ENCODE peak calls at places on chromosomes 5 and 9, in eight cellular contexts. One of them, this sample, is unnamed.

GRCh38 chr9:36488322-36488838 is 84.3 kb upstream of the MELK start:
- DNase-seq in stomach: no peak
- DNase-seq in endothelial cell of umbilical vein: no peak
- DNase-seq in A673: no peak
- DNase-seq in spleen: peak; percentile 76
- DNase-seq in sigmoid colon: no peak
- DNase-seq in suprapubic skin: peak; percentile 69
- DNase-seq in adrenal gland: no peak
- DNase-seq in this sample: no peak

GRCh38 chr5:139789116-139789844 is 6.3 kb upstream of the PSD2 start:
- DNase-seq in stomach: no peak
- DNase-seq in sigmoid colon: no peak
- DNase-seq in spleen: no peak
- DNase-seq in A673: no peak
- DNase-seq in endothelial cell of umbilical vein: no peak
- DNase-seq in adrenal gland: no peak
- DNase-seq in suprapubic skin: no peak
- DNase-seq in this sample: no peak

GRCh38 chr5:147822686-147823491 is 8.6 kb downstream of the SPINK1 start:
- DNase-seq in A673: peak; percentile 95
- DNase-seq in suprapubic skin: no peak
- DNase-seq in sigmoid colon: peak; percentile 73
- DNase-seq in stomach: peak; percentile 53
- DNase-seq in spleen: no peak
- DNase-seq in endothelial cell of umbilical vein: peak; percentile 70
- DNase-seq in adrenal gland: peak; percentile 59
- DNase-seq in this sample: peak; percentile 90

GRCh38 chr9:33446507-33447403 is 638 bp downstream of the AQP3 start:
- DNase-seq in adrenal gland: peak; percentile 43
- DNase-seq in suprapubic skin: no peak
- DNase-seq in stomach: peak; percentile 52
- DNase-seq in endothelial cell of umbilical vein: peak; percentile 41
- DNase-seq in A673: peak; percentile 52
- DNase-seq in spleen: no peak
- DNase-seq in sigmoid colon: no peak
- DNase-seq in this sample: peak; percentile 68

GRCh38 chr9:108270041-108270440 is 585.7 kb downstream of the ACTL7B start:
- DNase-seq in A673: no peak
- DNase-seq in spleen: no peak
- DNase-seq in stomach: no peak
- DNase-seq in sigmoid colon: no peak
- DNase-seq in suprapubic skin: no peak
- DNase-seq in adrenal gland: no peak
- DNase-seq in endothelial cell of umbilical vein: peak; percentile 43
- DNase-seq in this sample: peak; percentile 27

GRCh38 chr5:66717455-66718373 is 121.5 kb downstream of the MAST4 start:
- DNase-seq in stomach: no peak
- DNase-seq in sigmoid colon: no peak
- DNase-seq in suprapubic skin: no peak
- DNase-seq in adrenal gland: no peak
- DNase-seq in spleen: no peak
- DNase-seq in A673: no peak
- DNase-seq in endothelial cell of umbilical vein: no peak
- DNase-seq in this sample: no peak

GRCh38 chr5:169856571-169856970 is 123.7 kb downstream of the INSYN2B start:
- DNase-seq in A673: peak; percentile 9
- DNase-seq in suprapubic skin: no peak
- DNase-seq in stomach: no peak
- DNase-seq in spleen: no peak
- DNase-seq in adrenal gland: no peak
- DNase-seq in endothelial cell of umbilical vein: peak; percentile 30
- DNase-seq in sigmoid colon: no peak
- DNase-seq in this sample: peak; percentile 81

GRCh38 chr9:4417578-4418325 is 72.5 kb upstream of the SLC1A1 start:
- DNase-seq in sigmoid colon: no peak
- DNase-seq in adrenal gland: no peak
- DNase-seq in endothelial cell of umbilical vein: peak; percentile 29
- DNase-seq in stomach: no peak
- DNase-seq in A673: no peak
- DNase-seq in suprapubic skin: no peak
- DNase-seq in spleen: no peak
- DNase-seq in this sample: no peak

GRCh38 chr9:33466565-33467495 is 6.9 kb downstream of the NOL6 start:
- DNase-seq in suprapubic skin: peak; percentile 76
- DNase-seq in A673: peak; percentile 32
- DNase-seq in spleen: peak; percentile 92
- DNase-seq in endothelial cell of umbilical vein: peak; percentile 38
- DNase-seq in adrenal gland: peak; percentile 68
- DNase-seq in sigmoid colon: peak; percentile 76
- DNase-seq in stomach: peak; percentile 83
- DNase-seq in this sample: peak; percentile 59

DNA sequence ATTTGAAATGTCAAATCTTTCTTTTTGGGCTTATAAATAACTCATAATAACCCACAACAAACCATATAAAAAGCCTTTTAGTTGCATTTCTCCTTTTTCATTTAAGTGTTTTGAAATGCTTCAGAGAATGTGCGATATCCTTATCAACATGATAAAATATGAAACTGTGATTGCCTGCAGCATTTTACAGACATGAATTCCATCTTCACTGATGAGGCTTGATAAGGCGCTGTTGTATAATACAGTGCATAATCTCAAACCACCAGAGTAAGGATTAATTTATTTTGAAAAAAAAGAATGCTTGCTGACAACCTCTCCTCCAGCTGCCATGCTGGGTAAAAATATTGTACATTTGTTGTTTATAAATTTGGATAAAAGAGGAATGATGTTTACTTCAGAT is 216.8 kb downstream of the PBX3 start:
- DNase-seq in endothelial cell of umbilical vein: no peak
- DNase-seq in A673: no peak
- DNase-seq in sigmoid colon: no peak
- DNase-seq in spleen: no peak
- DNase-seq in stomach: no peak
- DNase-seq in adrenal gland: no peak
- DNase-seq in suprapubic skin: no peak
- DNase-seq in this sample: no peak
- H3K27ac ChIP-seq in endothelial cell of umbilical vein: no peak overlapping the region
- H3K27ac ChIP-seq in A673: no peak overlapping the region
- H3K27ac ChIP-seq in sigmoid colon: no peak overlapping the region
- H3K27ac ChIP-seq in spleen: no peak overlapping the region
- H3K27ac ChIP-seq in stomach: no peak overlapping the region
- H3K27ac ChIP-seq in adrenal gland: no peak overlapping the region
- H3K27ac ChIP-seq in suprapubic skin: no peak overlapping the region
- H3K27ac ChIP-seq in this sample: no peak overlapping the region

GRCh38 chr5:50550274-50550673 is 109.2 kb upstream of the EMB start:
- DNase-seq in sigmoid colon: no peak
- DNase-seq in suprapubic skin: no peak
- DNase-seq in A673: no peak
- DNase-seq in stomach: no peak
- DNase-seq in endothelial cell of umbilical vein: no peak
- DNase-seq in spleen: no peak
- DNase-seq in adrenal gland: no peak
- DNase-seq in this sample: no peak

DNA sequence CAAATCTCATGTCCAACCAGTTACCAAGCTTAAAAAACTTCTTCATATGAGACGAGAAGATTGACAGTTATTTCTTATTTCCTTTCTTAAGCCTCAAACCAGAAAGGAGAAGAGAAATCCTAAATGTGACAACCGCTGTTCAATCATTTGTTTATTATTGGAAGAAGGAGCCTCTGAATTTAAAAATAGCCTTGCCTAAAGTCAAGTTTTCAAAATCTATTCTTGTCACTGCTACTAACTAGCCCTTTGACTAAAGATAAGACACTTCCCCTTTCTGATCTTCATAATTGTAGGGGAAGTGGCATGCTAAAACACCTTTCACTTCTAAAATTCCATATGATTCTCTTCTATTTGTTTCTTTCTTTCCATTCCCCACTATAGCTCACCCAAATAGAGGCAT is 106.2 kb upstream of the EMB start:
- DNase-seq in suprapubic skin: no peak
- DNase-seq in adrenal gland: no peak
- DNase-seq in spleen: no peak
- DNase-seq in endothelial cell of umbilical vein: no peak
- DNase-seq in A673: no peak
- DNase-seq in sigmoid colon: no peak
- DNase-seq in stomach: no peak
- DNase-seq in this sample: no peak
- H3K4me3 ChIP-seq in suprapubic skin: no peak overlapping the region
- H3K4me3 ChIP-seq in adrenal gland: no peak overlapping the region
- H3K4me3 ChIP-seq in spleen: no peak overlapping the region
- H3K4me3 ChIP-seq in endothelial cell of umbilical vein: no peak overlapping the region
- H3K4me3 ChIP-seq in A673: no peak overlapping the region
- H3K4me3 ChIP-seq in sigmoid colon: no peak overlapping the region
- H3K4me3 ChIP-seq in stomach: no peak overlapping the region
- H3K4me3 ChIP-seq in this sample: no peak overlapping the region

GRCh38 chr9:69157751-69158466 is 16.2 kb upstream of the TJP2 start:
- DNase-seq in stomach: no peak
- DNase-seq in A673: no peak
- DNase-seq in suprapubic skin: no peak
- DNase-seq in adrenal gland: peak; percentile 52
- DNase-seq in endothelial cell of umbilical vein: no peak
- DNase-seq in spleen: no peak
- DNase-seq in sigmoid colon: no peak
- DNase-seq in this sample: no peak
- H3K4me1 ChIP-seq in stomach: peaks cover 3% of the 10 kb centered on the region
- H3K4me1 ChIP-seq in A673: no peaks in the 10 kb centered on the region
- H3K4me1 ChIP-seq in suprapubic skin: peaks cover 5% of the 10 kb centered on the region
- H3K4me1 ChIP-seq in adrenal gland: no peaks in the 10 kb centered on the region
- H3K4me1 ChIP-seq in endothelial cell of umbilical vein: no peaks in the 10 kb centered on the region
- H3K4me1 ChIP-seq in spleen: no peaks in the 10 kb centered on the region
- H3K4me1 ChIP-seq in sigmoid colon: no peaks in the 10 kb centered on the region
- H3K4me1 ChIP-seq in this sample: peaks cover 16% of the 10 kb centered on the region

GRCh38 chr5:71788794-71789193 is 69.7 kb downstream of the CARTPT start:
- DNase-seq in suprapubic skin: no peak
- DNase-seq in endothelial cell of umbilical vein: no peak
- DNase-seq in adrenal gland: no peak
- DNase-seq in stomach: no peak
- DNase-seq in sigmoid colon: no peak
- DNase-seq in A673: no peak
- DNase-seq in spleen: no peak
- DNase-seq in this sample: no peak

GRCh38 chr5:71786337-71787060 is 67.4 kb downstream of the CARTPT start:
- DNase-seq in suprapubic skin: no peak
- DNase-seq in stomach: no peak
- DNase-seq in A673: no peak
- DNase-seq in spleen: no peak
- DNase-seq in adrenal gland: no peak
- DNase-seq in endothelial cell of umbilical vein: no peak
- DNase-seq in sigmoid colon: no peak
- DNase-seq in this sample: no peak

GRCh38 chr5:71790433-71790832 is 71.4 kb downstream of the CARTPT start:
- DNase-seq in sigmoid colon: no peak
- DNase-seq in adrenal gland: no peak
- DNase-seq in spleen: peak; percentile 70
- DNase-seq in stomach: no peak
- DNase-seq in endothelial cell of umbilical vein: no peak
- DNase-seq in suprapubic skin: no peak
- DNase-seq in A673: no peak
- DNase-seq in this sample: no peak

GRCh38 chr5:71794061-71794695 is 75.1 kb downstream of the CARTPT start:
- DNase-seq in endothelial cell of umbilical vein: no peak
- DNase-seq in stomach: no peak
- DNase-seq in adrenal gland: no peak
- DNase-seq in sigmoid colon: no peak
- DNase-seq in A673: no peak
- DNase-seq in spleen: no peak
- DNase-seq in suprapubic skin: no peak
- DNase-seq in this sample: no peak

DNA sequence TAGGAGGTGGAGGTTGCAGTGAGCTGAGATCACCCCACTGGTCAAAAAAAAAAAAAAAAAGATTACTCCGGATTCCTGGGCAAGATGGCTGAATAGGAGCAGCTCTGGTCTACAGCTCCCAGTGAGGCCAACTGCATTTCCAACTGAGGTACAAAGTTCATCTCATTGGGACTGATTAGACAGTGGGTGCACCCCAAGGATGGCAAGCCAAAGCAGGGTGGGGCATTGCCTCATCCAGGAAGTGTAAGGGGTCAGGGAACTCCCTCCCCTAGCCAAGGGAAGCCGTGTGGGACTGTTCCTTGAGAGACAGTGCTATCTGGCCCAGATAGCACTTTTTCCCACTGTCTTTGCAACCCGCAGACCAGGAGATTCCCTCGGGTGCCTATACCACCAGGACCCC is 70.7 kb downstream of the CARTPT start:
- DNase-seq in suprapubic skin: no peak
- DNase-seq in sigmoid colon: no peak
- DNase-seq in spleen: no peak
- DNase-seq in A673: no peak
- DNase-seq in stomach: no peak
- DNase-seq in endothelial cell of umbilical vein: no peak
- DNase-seq in adrenal gland: no peak
- DNase-seq in this sample: no peak
- H3K27ac ChIP-seq in suprapubic skin: no peak overlapping the region
- H3K27ac ChIP-seq in sigmoid colon: no peak overlapping the region
- H3K27ac ChIP-seq in spleen: no peak overlapping the region
- H3K27ac ChIP-seq in A673: no peak overlapping the region
- H3K27ac ChIP-seq in stomach: no peak overlapping the region
- H3K27ac ChIP-seq in endothelial cell of umbilical vein: no peak overlapping the region
- H3K27ac ChIP-seq in adrenal gland: no peak overlapping the region
- H3K27ac ChIP-seq in this sample: no peak overlapping the region

This sample was measured in PC-3.